ENCODE peak calls at places on chromosome 14, in four cellular contexts. Z is CD8-positive, alpha-beta T cell; Q is LoVo; D is HS-5. E is an unnamed sample.

GRCh38 chr14:45198551-45198950 is 54.5 kb downstream of the MIS18BP1 start:
- DNase-seq in Z (no peak), Q (no peak), D (no peak), E (no peak)

GRCh38 chr14:50957296-50957695 is 13.0 kb upstream of the PYGL start:
- DNase-seq in Z (no peak), Q (no peak), D (no peak), E (no peak)

GRCh38 chr14:81589381-81590065 is 55.9 kb upstream of the SEL1L start:
- DNase-seq in Z (no peak), Q (no peak), D (no peak), E (peak; percentile 18)

GRCh38 chr14:69693145-69693544 is 73.8 kb upstream of the SRSF5 start:
- DNase-seq in Z (no peak), Q (no peak), D (no peak), E (no peak)

GRCh38 chr14:58239259-58240210 is 5.1 kb upstream of the PSMA3 start:
- DNase-seq in Z (peak; percentile 86), Q (peak; percentile 66), D (peak; percentile 33), E (peak; percentile 87)

GRCh38 chr14:50954811-50955372 is 10.6 kb upstream of the PYGL start:
- DNase-seq in Z (no peak), Q (no peak), D (no peak), E (no peak)

GRCh38 chr14:28823245-28823644 is 56.7 kb downstream of the FOXG1 start:
- DNase-seq in Z (no peak), Q (no peak), D (no peak), E (no peak)

GRCh38 chr14:95132732-95133131 is 24.6 kb downstream of the DICER1 start:
- DNase-seq in Z (no peak), Q (no peak), D (no peak), E (no peak)

GRCh38 chr14:74528886-74529285 is 35.3 kb downstream of the ISCA2 start:
- DNase-seq in Z (no peak), Q (no peak), D (no peak), E (no peak)

GRCh38 chr14:77457115-77457521 is 283 bp downstream of the VIPAS39 start:
- DNase-seq in Z (no peak), Q (peak; percentile 2), D (no peak), E (no peak)

GRCh38 chr14:82889701-82890100 is 1356.0 kb upstream of the SEL1L start:
- DNase-seq in Z (no peak), Q (no peak), D (no peak), E (no peak)

GRCh38 chr14:106308839-106309389 is 782.5 kb downstream of the TMEM121 start:
- DNase-seq in Z (peak; percentile 73), Q (no peak), D (no peak), E (peak; percentile 95)

GRCh38 chr14:56057071-56057865 is 60.9 kb upstream of the PELI2 start:
- DNase-seq in Z (no peak), Q (no peak), D (no peak), E (no peak)

GRCh38 chr14:105098316-105098715 is 33.1 kb upstream of the GPR132 start:
- DNase-seq in Z (no peak), Q (no peak), D (no peak), E (no peak)

GRCh38 chr14:22084393-22085281 is 411.0 kb upstream of the OR4E1 start:
- DNase-seq in Z (peak; percentile 20), Q (peak; percentile 63), D (peak; percentile 16), E (peak; percentile 34)

GRCh38 chr14:92384461-92385133 is 61.6 kb downstream of the SLC24A4 start:
- DNase-seq in Z (no peak), Q (no peak), D (no peak), E (no peak)

GRCh38 chr14:54867011-54867410 is 35.6 kb downstream of the GCH1 start:
- DNase-seq in Z (no peak), Q (no peak), D (no peak), E (no peak)

GRCh38 chr14:75147423-75148071 is 20.7 kb upstream of the NEK9 start:
- DNase-seq in Z (no peak), Q (no peak), D (no peak), E (peak; percentile 89)

GRCh38 chr14:99231850-99232401 is 40.1 kb downstream of the BCL11B start:
- DNase-seq in Z (peak; percentile 56), Q (no peak), D (no peak), E (no peak)

GRCh38 chr14:89265229-89265628 is 151.8 kb downstream of the FOXN3 start:
- DNase-seq in Z (no peak), Q (no peak), D (no peak), E (no peak)

GRCh38 chr14:104101651-104102281 is 16.3 kb downstream of the ASPG start:
- DNase-seq in Z (no peak), Q (no peak), D (no peak), E (no peak)

GRCh38 chr14:71574976-71575375 is 357.3 kb upstream of the RGS6 start:
- DNase-seq in Z (no peak), Q (peak; percentile 11), D (peak; percentile 28), E (peak; percentile 49)

GRCh38 chr14:98741523-98741922 is 530.5 kb downstream of the BCL11B start:
- DNase-seq in Z (no peak), Q (no peak), D (no peak), E (no peak)

GRCh38 chr14:22052795-22053194 is 379.2 kb upstream of the OR4E1 start:
- DNase-seq in Z (peak; percentile 22), Q (no peak), D (no peak), E (no peak)

GRCh38 chr14:101135796-101136742 is 232.5 kb upstream of the RTL1 start:
- DNase-seq in Z (no peak), Q (no peak), D (no peak), E (no peak)

GRCh38 chr14:23539867-23540469 is 11.6 kb downstream of the ZFHX2 start:
- DNase-seq in Z (no peak), Q (no peak), D (no peak), E (no peak)

GRCh38 chr14:65222434-65222833 is 120.1 kb upstream of the MAX start:
- DNase-seq in Z (peak; percentile 59), Q (peak; percentile 52), D (no peak), E (peak; percentile 72)

GRCh38 chr14:83140756-83141155 is 1607.1 kb upstream of the SEL1L start:
- DNase-seq in Z (no peak), Q (no peak), D (no peak), E (no peak)